ENCODE peak calls at places on chromosomes 13 and 19, in nine cellular contexts. A, D, J, G, F, U, M, X and W are unnamed samples.

GRCh38 chr13:98481511-98481951 is 95.4 kb downstream of the STK24 start:
- DNase-seq in A (no peak), D (no peak), J (no peak), G (no peak), F (no peak), U (no peak), M (no peak), X (no peak), W (no peak)

GRCh38 chr13:80109313-80109712 is 231.6 kb downstream of the SPRY2 start:
- DNase-seq in A (no peak), D (peak; percentile 25), J (no peak), G (no peak), F (no peak), U (peak; percentile 4), M (no peak), X (no peak), W (no peak)

GRCh38 chr19:17246681-17247425 is 1.1 kb upstream of the NR2F6 start:
- DNase-seq in A (no peak), D (peak; percentile 41), J (no peak), G (no peak), F (peak; percentile 70), U (peak; percentile 29), M (no peak), X (no peak), W (no peak)

GRCh38 chr19:1424182-1424955 is 13.8 kb upstream of the RPS15 start:
- DNase-seq in A (no peak), D (no peak), J (no peak), G (no peak), F (no peak), U (no peak), M (no peak), X (no peak), W (no peak)

GRCh38 chr13:92355213-92355612 is 871.4 kb upstream of the GPC6 start:
- DNase-seq in A (no peak), D (peak; percentile 16), J (no peak), G (no peak), F (peak; percentile 86), U (peak; percentile 84), M (no peak), X (peak; percentile 43), W (no peak)

GRCh38 chr13:60583911-60584753 is 187.1 kb downstream of the TDRD3 start:
- DNase-seq in A (no peak), D (peak; percentile 92), J (no peak), G (no peak), F (peak; percentile 93), U (peak; percentile 80), M (no peak), X (peak; percentile 93), W (no peak)

GRCh38 chr19:54035215-54036178 is 28.2 kb downstream of the VSTM1 start:
- DNase-seq in A (no peak), D (peak; percentile 95), J (no peak), G (no peak), F (peak; percentile 75), U (peak; percentile 91), M (peak; percentile 6), X (peak; percentile 77), W (no peak)

GRCh38 chr13:25887962-25888655 is 163.7 kb downstream of the SHISA2 start:
- DNase-seq in A (no peak), D (no peak), J (no peak), G (no peak), F (no peak), U (no peak), M (no peak), X (no peak), W (no peak)

GRCh38 chr13:36313047-36313969 is 15.7 kb upstream of the CCDC169 start:
- DNase-seq in A (no peak), D (peak; percentile 26), J (no peak), G (no peak), F (no peak), U (no peak), M (no peak), X (no peak), W (no peak)

GRCh38 chr13:23778007-23778687 is 111.1 kb downstream of the MIPEP start:
- DNase-seq in A (no peak), D (peak; percentile 18), J (no peak), G (no peak), F (peak; percentile 43), U (no peak), M (no peak), X (no peak), W (no peak)
- TF ChIP-seq CTCF in A (peak; percentile 24), D (no peak), J (no peak), G (no peak), F (peak; percentile 44), U (peak; percentile 29), M (peak; percentile 24), X (no peak), W (peak; percentile 19)

GRCh38 chr19:28446511-28446910 is 766.4 kb downstream of the UQCRFS1 start:
- DNase-seq in A (no peak), D (no peak), J (no peak), G (no peak), F (no peak), U (no peak), M (no peak), X (peak; percentile 79), W (no peak)
- TF ChIP-seq CTCF in A (no peak), D (no peak), J (no peak), G (no peak), F (no peak), U (no peak), M (no peak), X (no peak), W (no peak)

GRCh38 chr13:51584731-51585191 is 499 bp downstream of the WDFY2 start:
- DNase-seq in A (no peak), D (peak; percentile 58), J (peak; percentile 60), G (peak; percentile 69), F (peak; percentile 61), U (peak; percentile 58), M (peak; percentile 70), X (peak; percentile 76), W (peak; percentile 66)
- TF ChIP-seq CTCF in A (peak; percentile 16), D (no peak), J (peak; percentile 20), G (no peak), F (peak; percentile 29), U (peak; percentile 13), M (no peak), X (peak; percentile 19), W (no peak)

GRCh38 chr19:46372901-46373572 is 26.1 kb downstream of the PPP5C start:
- DNase-seq in A (no peak), D (peak; percentile 67), J (peak; percentile 52), G (no peak), F (peak; percentile 46), U (peak; percentile 45), M (no peak), X (peak; percentile 76), W (no peak)
- TF ChIP-seq CTCF in A (peak; percentile 46), D (peak; percentile 43), J (no peak), G (no peak), F (peak; percentile 61), U (peak; percentile 43), M (no peak), X (peak; percentile 69), W (no peak)

DNA sequence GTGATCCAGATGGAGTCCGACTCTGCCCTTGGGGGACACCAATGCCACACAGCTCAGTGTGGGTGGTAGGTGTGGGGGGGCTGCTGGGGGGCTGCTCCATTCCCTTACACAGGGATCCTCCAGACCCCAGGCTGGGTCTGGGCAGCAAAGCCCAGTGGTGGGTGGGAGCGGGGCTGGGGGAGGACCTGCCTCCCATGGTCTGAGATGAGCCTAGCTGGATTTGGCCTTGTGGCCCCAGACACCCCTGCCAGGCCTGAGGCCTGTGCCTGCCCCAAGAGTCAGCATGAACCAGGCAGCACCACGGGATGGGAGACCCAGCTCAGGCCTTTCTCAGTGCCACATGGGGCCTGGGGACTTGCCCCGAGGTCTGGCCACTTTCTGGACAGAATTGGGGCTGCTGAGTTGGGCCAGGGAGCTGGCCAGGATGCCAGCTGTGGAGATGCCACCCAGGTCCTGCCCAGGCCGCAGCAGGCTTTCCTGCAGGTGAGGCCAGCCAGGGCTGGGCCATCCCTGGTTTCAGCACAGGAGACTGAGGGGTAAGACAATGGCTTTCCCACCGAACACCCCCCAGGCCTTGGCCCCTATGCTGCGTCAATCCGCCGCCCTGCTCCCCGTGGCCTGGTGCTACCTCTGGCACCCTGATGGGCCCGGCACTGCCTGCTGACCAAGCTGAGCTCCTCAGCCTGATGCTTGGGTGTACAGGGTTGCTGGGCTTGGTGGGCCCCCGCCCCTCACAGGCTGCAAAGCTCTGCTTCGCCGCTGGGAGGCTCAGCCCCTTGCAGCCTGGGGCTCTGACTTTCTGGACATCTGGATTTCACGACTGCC is 24.2 kb downstream of the CEBPG start:
- DNase-seq in A (no peak), D (no peak), J (peak; percentile 39), G (no peak), F (peak; percentile 41), U (no peak), M (no peak), X (peak; percentile 68), W (no peak)
- TF ChIP-seq CTCF in A (peak; percentile 2), D (peak; percentile 28), J (no peak), G (no peak), F (peak; percentile 59), U (peak; percentile 42), M (no peak), X (peak; percentile 66), W (no peak)

DNA sequence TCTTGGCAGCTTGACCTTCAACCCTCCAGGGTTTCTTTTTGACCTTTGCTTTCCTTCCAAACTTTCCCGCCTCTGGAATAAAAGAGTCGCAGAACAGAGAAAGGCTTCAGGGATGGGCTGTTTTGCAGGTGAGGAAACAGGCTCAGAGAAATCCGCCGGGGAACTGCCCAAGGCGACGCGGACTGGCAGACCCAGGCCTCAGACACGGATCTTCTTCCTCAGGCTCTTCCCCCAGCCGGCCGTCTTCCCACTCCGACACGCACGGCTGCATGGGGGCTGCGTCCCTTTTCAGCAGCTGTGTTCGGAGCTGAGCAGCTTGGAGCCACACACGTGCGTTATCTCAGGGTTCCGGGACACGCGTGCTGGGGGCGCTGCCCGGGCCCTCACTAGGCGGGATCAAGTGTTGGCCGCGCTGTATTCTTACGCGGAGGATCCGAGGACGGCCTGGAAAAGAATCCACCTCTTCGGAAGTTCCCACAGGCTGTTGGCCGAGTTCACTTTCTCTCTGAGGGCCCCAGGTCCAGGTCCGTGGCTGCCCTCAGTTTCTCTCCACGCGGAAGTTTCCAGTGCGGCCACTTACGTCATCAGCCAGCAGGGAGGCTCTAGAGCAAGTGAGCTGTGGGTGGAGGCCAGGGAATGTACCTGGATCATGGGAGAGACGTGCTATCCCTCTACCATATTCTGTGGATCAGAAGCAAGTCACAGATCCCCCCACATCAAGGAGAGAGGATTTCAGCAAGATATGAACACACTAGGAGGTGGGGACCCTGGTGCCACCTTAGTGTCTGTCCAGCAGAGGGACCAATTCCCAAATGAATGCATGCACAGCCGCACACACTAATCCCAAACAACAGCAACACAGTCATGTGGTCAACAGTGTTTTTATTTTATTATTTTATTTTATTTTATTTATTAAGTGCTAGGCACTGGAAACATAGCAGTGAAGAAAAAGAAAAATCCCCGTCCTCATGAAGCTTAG is 100.4 kb downstream of the ING1 start:
- DNase-seq in A (no peak), D (no peak), J (no peak), G (no peak), F (no peak), U (no peak), M (no peak), X (no peak), W (no peak)
- TF ChIP-seq CTCF in A (no peak), D (no peak), J (no peak), G (no peak), F (peak; percentile 16), U (no peak), M (no peak), X (peak; percentile 33), W (no peak)

DNA sequence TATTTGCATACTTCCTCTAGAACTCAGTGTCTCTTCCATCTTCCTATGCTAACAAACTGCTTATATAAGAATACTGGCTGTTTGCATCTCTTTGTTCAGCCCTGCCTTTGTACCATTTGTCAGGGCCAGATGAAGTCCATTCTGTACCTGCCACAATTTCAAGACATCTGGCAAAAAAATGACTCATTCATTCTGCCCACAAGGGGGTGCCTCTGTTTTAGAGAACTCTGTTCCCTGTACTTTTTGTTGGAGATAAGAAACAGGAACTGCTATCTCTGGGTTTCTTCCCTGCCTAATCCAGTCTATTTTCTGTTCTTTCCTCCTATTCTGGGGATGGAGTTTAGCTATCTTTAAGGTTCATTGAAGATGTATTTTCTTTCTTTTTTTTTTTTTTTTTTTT is 23.0 kb downstream of the ZNF568 start:
- DNase-seq in A (no peak), D (peak; percentile 8), J (no peak), G (no peak), F (peak; percentile 21), U (peak; percentile 13), M (no peak), X (no peak), W (no peak)
- TF ChIP-seq CTCF in A (peak; percentile 4), D (no peak), J (no peak), G (no peak), F (peak; percentile 34), U (peak; percentile 13), M (no peak), X (no peak), W (no peak)